ENCODE peak calls at places on chromosomes 16 and 17, in ten cellular contexts. B, S, L, Q, V, T, Z, Y, X and H are unnamed samples.

GRCh38 chr17:7260601-7261376 is 1.5 kb downstream of the CLDN7 start:
- DNase-seq in L (peak; percentile 65), B (no peak), X (no peak), T (no peak), Q (no peak), S (no peak), Y (no peak), Z (peak; percentile 47), V (no peak), H (peak; percentile 83)

GRCh38 chr16:66423177-66423576 is 3.9 kb upstream of the BEAN1 start:
- DNase-seq in L (no peak), V (no peak), Y (no peak), Q (no peak), T (no peak), B (no peak), Z (no peak), X (no peak), S (no peak), H (no peak)

GRCh38 chr16:69481901-69482341 is 57.5 kb downstream of the CYB5B start:
- DNase-seq in S (no peak), B (no peak), V (no peak), L (no peak), Y (peak; percentile 47), X (peak; percentile 75), T (no peak), Q (no peak), Z (no peak), H (no peak)

GRCh38 chr17:57986841-57987581 is 1.0 kb downstream of the VEZF1 start:
- DNase-seq in Z (peak; percentile 44), Y (peak; percentile 41), Q (peak; percentile 24), B (no peak), V (peak; percentile 51), X (no peak), L (no peak), S (peak; percentile 27), T (peak; percentile 91), H (peak; percentile 81)

GRCh38 chr17:72987166-72987565 is 105.3 kb downstream of the SLC39A11 start:
- DNase-seq in T (no peak), S (no peak), Q (no peak), Z (no peak), X (no peak), B (no peak), L (no peak), V (no peak), Y (no peak), H (no peak)

GRCh38 chr16:11218324-11218962 is 37.6 kb downstream of the SOCS1 start:
- DNase-seq in X (no peak), Z (no peak), Y (no peak), L (no peak), B (no peak), V (no peak), S (no peak), Q (no peak), T (peak; percentile 41), H (no peak)

GRCh38 chr16:84055801-84056634 is 13.4 kb upstream of the SLC38A8 start:
- DNase-seq in T (no peak), Y (no peak), X (peak; percentile 12), S (no peak), B (no peak), Q (no peak), V (no peak), L (no peak), Z (no peak), H (no peak)

GRCh38 chr17:10337976-10338375 is 34.8 kb downstream of the MYH13 start:
- DNase-seq in Q (no peak), Z (no peak), L (no peak), B (no peak), S (peak; percentile 73), T (no peak), Y (no peak), V (no peak), X (no peak), H (peak; percentile 19)

GRCh38 chr16:67291461-67291860 is 12.1 kb downstream of the PLEKHG4 start:
- DNase-seq in V (no peak), X (no peak), T (no peak), Z (no peak), S (no peak), B (no peak), L (no peak), Y (no peak), Q (no peak), H (no peak)

GRCh38 chr17:51805765-51806164 is 352.7 kb downstream of the CA10 start:
- DNase-seq in B (no peak), L (no peak), X (no peak), T (no peak), S (no peak), Q (no peak), Z (no peak), Y (no peak), V (no peak), H (no peak)

GRCh38 chr17:48048321-48049140 is at the start of gene NFE2L1:
- DNase-seq in Z (peak; percentile 60), B (peak; percentile 75), L (peak; percentile 80), X (no peak), T (peak; percentile 98), V (peak; percentile 37), Q (no peak), S (peak; percentile 56), Y (peak; percentile 82), H (peak; percentile 93)

GRCh38 chr17:58870747-58871146 is 115.1 kb downstream of the PPM1E start:
- DNase-seq in L (no peak), B (no peak), V (no peak), X (no peak), Y (no peak), S (no peak), T (peak; percentile 28), Q (no peak), Z (no peak), H (no peak)

GRCh38 chr16:81848306-81848853 is 69.3 kb downstream of the PLCG2 start:
- DNase-seq in X (no peak), V (no peak), Q (no peak), B (no peak), T (no peak), S (no peak), L (no peak), Z (no peak), Y (no peak), H (no peak)

GRCh38 chr16:22933173-22933572 is 119.2 kb downstream of the HS3ST2 start:
- DNase-seq in Y (no peak), X (no peak), S (no peak), B (no peak), V (no peak), L (no peak), Z (no peak), Q (no peak), T (no peak), H (no peak)

GRCh38 chr17:4658478-4659305 is 17.2 kb upstream of the ALOX15 start:
- DNase-seq in Z (peak; percentile 28), Q (no peak), L (peak; percentile 80), B (no peak), S (no peak), X (no peak), V (peak; percentile 73), Y (no peak), T (peak; percentile 57), H (peak; percentile 79)

GRCh38 chr16:22093952-22094351 is 1.6 kb downstream of the VWA3A start:
- DNase-seq in B (no peak), Z (no peak), Y (no peak), T (no peak), V (no peak), Q (no peak), L (no peak), X (no peak), S (no peak), H (no peak)

GRCh38 chr16:27818231-27818630 is 245.3 kb downstream of the GSG1L start:
- DNase-seq in L (no peak), X (peak; percentile 24), Q (no peak), V (no peak), Y (no peak), S (no peak), Z (no peak), T (no peak), B (no peak), H (no peak)

GRCh38 chr17:16922386-16923096 is 49.4 kb downstream of the TNFRSF13B start:
- DNase-seq in L (peak; percentile 43), Y (no peak), Z (peak; percentile 28), Q (no peak), X (no peak), V (peak; percentile 22), B (no peak), T (peak; percentile 30), S (no peak), H (no peak)